ENCODE peak calls at places on chromosomes 16 and 17, in eight cellular contexts. P, E, J, F, O, A, L and B are unnamed samples.

GRCh38 chr16:23302045-23302956 is at the start of gene SCNN1B:
- DNase-seq in L (no peak), J (no peak), O (no peak), E (peak; percentile 2), F (no peak), P (peak; percentile 67), A (no peak), B (no peak)

GRCh38 chr17:50939795-50940684 is 73.9 kb upstream of the TOB1 start:
- DNase-seq in J (no peak), P (no peak), E (no peak), L (no peak), A (no peak), O (no peak), F (no peak), B (no peak)

GRCh38 chr16:4327782-4328579 is 12.1 kb downstream of the GLIS2 start:
- DNase-seq in J (no peak), O (peak; percentile 29), P (peak; percentile 94), E (peak; percentile 92), L (peak; percentile 59), A (no peak), F (peak; percentile 79), B (peak; percentile 36)

GRCh38 chr16:85460983-85461813 is 151.9 kb upstream of the GSE1 start:
- DNase-seq in A (no peak), L (peak; percentile 89), P (peak; percentile 53), O (no peak), F (peak; percentile 65), E (peak; percentile 82), J (no peak), B (no peak)

GRCh38 chr16:49742428-49743205 is 113.3 kb downstream of the ZNF423 start:
- DNase-seq in A (no peak), O (no peak), P (no peak), L (no peak), J (no peak), E (no peak), F (no peak), B (no peak)

GRCh38 chr17:34283571-34283970 is 2.0 kb upstream of the CCL11 start:
- DNase-seq in F (no peak), P (no peak), A (no peak), O (no peak), E (no peak), J (no peak), L (no peak), B (no peak)

GRCh38 chr16:69839798-69840409 is 77.8 kb downstream of the WWP2 start:
- DNase-seq in O (no peak), J (no peak), E (no peak), F (peak; percentile 34), L (no peak), P (no peak), A (peak; percentile 41), B (no peak)

GRCh38 chr17:19311421-19312215 is 50.9 kb downstream of the B9D1 start:
- DNase-seq in L (no peak), O (no peak), E (peak; percentile 64), A (no peak), P (no peak), J (no peak), F (no peak), B (no peak)

GRCh38 chr16:26442333-26442732 is 624.4 kb upstream of the C16orf82 start:
- DNase-seq in P (no peak), A (no peak), O (no peak), E (no peak), J (no peak), L (no peak), F (no peak), B (no peak)

GRCh38 chr16:46789499-46790414 is 41.2 kb downstream of the C16orf87 start:
- DNase-seq in L (peak; percentile 8), J (no peak), O (peak; percentile 69), A (peak; percentile 60), E (peak; percentile 80), F (peak; percentile 76), P (peak; percentile 80), B (peak; percentile 71)

GRCh38 chr16:56702836-56703235 is 20.6 kb downstream of the MT1X start:
- DNase-seq in L (no peak), O (no peak), J (no peak), F (no peak), A (no peak), P (no peak), E (no peak), B (no peak)

GRCh38 chr17:1231456-1231855 is 38.8 kb upstream of the BHLHA9 start:
- DNase-seq in L (no peak), O (no peak), P (no peak), A (no peak), E (peak; percentile 87), F (peak; percentile 48), J (no peak), B (no peak)

GRCh38 chr16:28879261-28879840 is 1.1 kb downstream of the ATP2A1 start:
- DNase-seq in O (no peak), A (peak; percentile 11), F (no peak), L (no peak), J (no peak), E (no peak), P (peak; percentile 16), B (no peak)

GRCh38 chr16:85075236-85075924 is 36.9 kb downstream of the CIBAR2 start:
- DNase-seq in F (no peak), A (no peak), O (no peak), J (no peak), E (no peak), L (no peak), P (peak; percentile 75), B (no peak)

GRCh38 chr16:17476414-17477259 is 5.9 kb upstream of the XYLT1 start:
- DNase-seq in A (peak; percentile 55), F (peak; percentile 18), J (no peak), L (peak; percentile 73), P (peak; percentile 87), E (peak; percentile 85), O (peak; percentile 26), B (peak; percentile 40)

GRCh38 chr16:2663553-2664521 is 18.5 kb upstream of the KCTD5 start:
- DNase-seq in J (peak; percentile 14), F (no peak), A (no peak), E (peak; percentile 71), P (no peak), L (no peak), O (peak; percentile 38), B (no peak)

GRCh38 chr17:77844681-77845080 is 113.8 kb upstream of the TNRC6C start:
- DNase-seq in E (no peak), L (no peak), J (no peak), O (no peak), A (no peak), F (no peak), P (no peak), B (no peak)

GRCh38 chr16:68901910-68902309 is 58.6 kb downstream of the TANGO6 start:
- DNase-seq in J (peak; percentile 46), P (no peak), L (peak; percentile 13), O (no peak), E (peak; percentile 77), A (no peak), F (no peak), B (no peak)

GRCh38 chr16:4588961-4589360 is 25.7 kb downstream of the UBALD1 start:
- DNase-seq in O (no peak), F (no peak), P (no peak), A (no peak), L (no peak), J (no peak), E (no peak), B (no peak)

GRCh38 chr17:2580641-2581040 is 12.8 kb upstream of the PAFAH1B1 start:
- DNase-seq in O (no peak), A (no peak), F (no peak), J (no peak), P (peak; percentile 63), L (no peak), E (peak; percentile 30), B (no peak)

GRCh38 chr17:58783380-58783779 is 27.7 kb downstream of the PPM1E start:
- DNase-seq in E (peak; percentile 6), O (no peak), F (no peak), A (no peak), P (no peak), L (peak; percentile 82), J (no peak), B (no peak)

GRCh38 chr17:36598951-36599401 is 2.4 kb upstream of the MRM1 start:
- DNase-seq in L (no peak), J (no peak), A (no peak), F (no peak), O (no peak), E (no peak), P (no peak), B (no peak)

GRCh38 chr17:73342549-73343167 is 30.9 kb upstream of the CDC42EP4 start:
- DNase-seq in A (no peak), P (peak; percentile 70), F (no peak), E (peak; percentile 60), J (no peak), L (no peak), O (no peak), B (no peak)

GRCh38 chr17:45823598-45823997 is 21.1 kb upstream of the SPPL2C start:
- DNase-seq in J (no peak), A (no peak), P (no peak), L (no peak), O (no peak), E (no peak), F (no peak), B (peak; percentile 11)

GRCh38 chr17:74541176-74542111 is 4.5 kb downstream of the CD300C start:
- DNase-seq in J (no peak), L (no peak), F (no peak), O (no peak), P (no peak), A (no peak), E (no peak), B (no peak)